ENCODE peak calls at places on chromosomes 13 and 19, in eight cellular contexts. X is heart right ventricle, Y is ovary, U is osteocyte, C is breast epithelium, B is H9, M is IMR-90, E is cardiac fibroblast. V is an unnamed sample.
A peak's percentile ranks its signal among the peaks of the same experiment; 100 is the strongest.

GRCh38 chr13:95341441-95341840 is 40.2 kb upstream of the ABCC4 start:
- DNase-seq in X (no peak), E (peak; percentile 21), M (no peak), B (no peak), C (no peak), U (no peak), Y (no peak), V (no peak)

GRCh38 chr19:17333611-17334413 is 843 bp downstream of the ANO8 start:
- DNase-seq in C (no peak), Y (no peak), E (peak; percentile 81), M (peak; percentile 80), U (no peak), B (peak; percentile 68), X (no peak), V (no peak)

GRCh38 chr19:58009666-58010301 is 7.2 kb upstream of the ZNF606 start:
- DNase-seq in Y (peak; percentile 76), X (peak; percentile 93), E (peak; percentile 85), M (peak; percentile 63), B (peak; percentile 88), C (peak; percentile 93), U (no peak), V (peak; percentile 44)

GRCh38 chr13:71866173-71867091 is 572 bp downstream of the DACH1 start:
- DNase-seq in E (no peak), X (peak; percentile 31), B (peak; percentile 38), M (no peak), C (peak; percentile 51), Y (peak; percentile 10), U (no peak), V (no peak)

GRCh38 chr13:106562301-106562700 is 5.6 kb downstream of the ARGLU1 start:
- DNase-seq in U (no peak), E (no peak), C (no peak), Y (no peak), B (no peak), X (no peak), M (no peak), V (no peak)

GRCh38 chr19:58261600-58261967 is 17.2 kb upstream of the ZNF8 start:
- DNase-seq in E (peak; percentile 27), U (no peak), Y (no peak), M (no peak), B (no peak), X (no peak), C (no peak), V (no peak)

GRCh38 chr13:94860981-94861407 is 148.6 kb upstream of the SOX21 start:
- DNase-seq in X (no peak), Y (no peak), M (peak; percentile 13), B (no peak), C (no peak), E (peak; percentile 29), U (no peak), V (no peak)

GRCh38 chr13:94764576-94765321 is 52.4 kb upstream of the SOX21 start:
- DNase-seq in Y (no peak), C (no peak), M (no peak), X (no peak), B (no peak), E (no peak), U (no peak), V (no peak)

GRCh38 chr13:105608132-105608531 is 927.3 kb downstream of the EFNB2 start:
- DNase-seq in Y (no peak), C (no peak), X (no peak), U (no peak), B (no peak), M (no peak), E (no peak), V (no peak)

GRCh38 chr19:36646746-36647145 is 19.9 kb downstream of the ZNF461 start:
- DNase-seq in Y (no peak), B (no peak), X (no peak), E (no peak), M (no peak), C (no peak), U (no peak), V (no peak)

GRCh38 chr19:3459322-3459881 is 20.9 kb downstream of the SMIM24 start:
- DNase-seq in C (peak; percentile 71), Y (peak; percentile 95), B (peak; percentile 78), X (peak; percentile 76), U (no peak), E (peak; percentile 93), M (peak; percentile 94), V (peak; percentile 69)

GRCh38 chr13:44664308-44664707 is 88.2 kb upstream of the TSC22D1 start:
- DNase-seq in U (no peak), X (no peak), Y (no peak), B (no peak), E (no peak), C (no peak), M (no peak), V (no peak)

GRCh38 chr13:48110930-48111721 is 16.2 kb upstream of the MED4 start:
- DNase-seq in U (no peak), E (no peak), C (no peak), X (peak; percentile 39), B (no peak), Y (no peak), M (no peak), V (no peak)

GRCh38 chr19:48539503-48540096 is 12.4 kb upstream of the SULT2B1 start:
- DNase-seq in X (no peak), U (no peak), M (peak; percentile 82), E (peak; percentile 84), B (no peak), C (no peak), Y (no peak), V (no peak)

GRCh38 chr13:31739226-31739625 is at the start of gene RXFP2:
- DNase-seq in C (no peak), X (no peak), M (no peak), Y (no peak), B (no peak), U (no peak), E (no peak), V (no peak)

GRCh38 chr19:12792048-12792852 is 964 bp downstream of the JUNB start:
- DNase-seq in X (peak; percentile 76), B (peak; percentile 84), Y (peak; percentile 82), E (peak; percentile 60), C (peak; percentile 79), M (peak; percentile 55), U (no peak), V (no peak)

GRCh38 chr19:35592226-35592625 is 6.3 kb downstream of the PMIS2 start:
- DNase-seq in C (no peak), M (peak; percentile 37), X (no peak), Y (no peak), U (no peak), E (peak; percentile 63), B (peak; percentile 64), V (no peak)

GRCh38 chr13:84431646-84432045 is 549.4 kb upstream of the SLITRK1 start:
- DNase-seq in U (no peak), B (no peak), M (peak; percentile 66), E (peak; percentile 44), C (no peak), Y (no peak), X (no peak), V (no peak)

GRCh38 chr13:92719868-92720267 is 506.7 kb upstream of the GPC6 start:
- DNase-seq in B (peak; percentile 38), C (no peak), E (no peak), U (no peak), M (no peak), X (no peak), Y (no peak), V (no peak)

GRCh38 chr13:27921961-27922910 is 2.4 kb downstream of the PDX1 start:
- DNase-seq in E (no peak), B (peak; percentile 38), U (no peak), X (no peak), Y (no peak), M (no peak), C (no peak), V (no peak)

GRCh38 chr13:26446751-26447150 is 110.7 kb upstream of the WASF3 start:
- DNase-seq in B (no peak), C (no peak), U (no peak), Y (no peak), X (no peak), E (peak; percentile 34), M (no peak), V (no peak)

GRCh38 chr13:26440111-26440510 is 117.4 kb upstream of the WASF3 start:
- DNase-seq in B (no peak), E (peak; percentile 33), M (peak; percentile 33), Y (no peak), C (no peak), X (no peak), U (no peak), V (no peak)

GRCh38 chr13:26442541-26442940 is 114.9 kb upstream of the WASF3 start:
- DNase-seq in X (no peak), U (no peak), B (no peak), E (peak; percentile 75), C (no peak), Y (no peak), M (peak; percentile 82), V (no peak)

GRCh38 chr13:26449063-26449848 is 108.2 kb upstream of the WASF3 start:
- DNase-seq in Y (no peak), E (peak; percentile 52), U (no peak), X (no peak), C (no peak), M (peak; percentile 7), B (no peak), V (no peak)

GRCh38 chr13:26445092-26445491 is 112.4 kb upstream of the WASF3 start:
- DNase-seq in Y (no peak), M (no peak), X (no peak), B (no peak), C (no peak), E (no peak), U (no peak), V (no peak)
- TF ChIP-seq CTCF in Y (no peak), M (no peak), X (no peak), B (no peak), C (no peak), E (no peak), U (no peak), V (no peak)

GRCh38 chr19:18683109-18683954 is at the start of gene CRTC1:
- DNase-seq in M (peak; percentile 79), U (peak; percentile 98), X (peak; percentile 94), E (peak; percentile 79), C (peak; percentile 90), Y (peak; percentile 95), B (peak; percentile 83), V (peak; percentile 62)
- TF ChIP-seq CTCF in M (no peak), U (peak; percentile 5), X (no peak), E (no peak), C (no peak), Y (no peak), B (no peak), V (no peak)

GRCh38 chr19:1087813-1088418 is 7.3 kb downstream of the POLR2E start:
- DNase-seq in Y (no peak), C (no peak), B (no peak), X (no peak), U (no peak), E (no peak), M (no peak), V (no peak)
- TF ChIP-seq CTCF in Y (no peak), C (no peak), B (no peak), X (no peak), U (no peak), E (no peak), M (no peak), V (no peak)

GRCh38 chr19:52735734-52736133 is 890 bp upstream of the ZNF611 start:
- DNase-seq in U (no peak), Y (peak; percentile 62), M (no peak), X (peak; percentile 76), C (peak; percentile 67), E (peak; percentile 62), B (peak; percentile 97), V (no peak)

GRCh38 chr19:52739576-52739975 is 4.7 kb upstream of the ZNF611 start:
- DNase-seq in M (no peak), U (no peak), X (no peak), E (no peak), C (no peak), B (peak; percentile 73), Y (no peak), V (no peak)

GRCh38 chr19:52734340-52734892 is 428 bp downstream of the ZNF611 start:
- DNase-seq in E (no peak), B (no peak), M (no peak), U (no peak), C (no peak), X (peak; percentile 26), Y (peak; percentile 57), V (no peak)

GRCh38 chr19:52734893-52735661 is at the start of gene ZNF611:
- DNase-seq in E (peak; percentile 96), X (peak; percentile 99), C (peak; percentile 99), U (peak; percentile 99), B (peak; percentile 97), M (peak; percentile 88), Y (peak; percentile 99), V (peak; percentile 84)
- TF ChIP-seq CTCF in E (peak; percentile 58), X (peak; percentile 63), C (peak; percentile 64), U (peak; percentile 80), B (peak; percentile 75), M (peak; percentile 27), Y (no peak), V (peak; percentile 63)

V was measured in AG09319.